ENCODE peak calls at places on chromosome 19, in six cellular contexts. A is kidney, Y is A673, M is kidney epithelial cell, I is uterus, V is ovary. K is an unnamed sample. For H3K36me3, the result is how much of the 10 kb centered on the place peaks cover.

GRCh38 chr19:17114414-17114831 is 38.8 kb downstream of the MYO9B start:
- DNase-seq in M (no peak), V (no peak), I (no peak), A (no peak), Y (peak), K (no peak)

GRCh38 chr19:51689751-51690358 is 3.3 kb upstream of the SPACA6 start:
- DNase-seq in Y (peak), I (peak), M (no peak), V (peak), A (peak), K (no peak)

GRCh38 chr19:703651-704446 is 4.9 kb upstream of the PALM start:
- DNase-seq in Y (peak), A (peak), I (peak), V (peak), M (no peak), K (peak)

GRCh38 chr19:6471076-6471475 is 7.0 kb downstream of the CRB3 start:
- DNase-seq in M (no peak), I (no peak), Y (no peak), A (no peak), V (no peak), K (no peak)

GRCh38 chr19:46495789-46496099 is at the start of gene PNMA8B:
- DNase-seq in V (peak), A (peak), Y (peak), I (no peak), M (no peak), K (no peak)

GRCh38 chr19:16385821-16386220 is 61.2 kb downstream of the KLF2 start:
- DNase-seq in V (no peak), Y (no peak), A (peak), I (no peak), M (no peak), K (no peak)

GRCh38 chr19:41144403-41144802 is 30.2 kb downstream of the CYP2F1 start:
- DNase-seq in I (peak), V (peak), A (no peak), Y (peak), M (peak), K (no peak)

GRCh38 chr19:16373989-16374388 is 49.4 kb downstream of the KLF2 start:
- DNase-seq in I (no peak), A (peak), M (no peak), V (no peak), Y (no peak), K (no peak)

GRCh38 chr19:33284146-33284643 is 18.1 kb downstream of the CEBPA start:
- DNase-seq in Y (no peak), A (peak), I (no peak), M (no peak), V (no peak), K (no peak)

GRCh38 chr19:4671182-4671851 is 1.2 kb upstream of the MYDGF start:
- DNase-seq in M (peak), A (no peak), Y (no peak), V (no peak), I (no peak), K (no peak)

GRCh38 chr19:34120846-34121639 is 51.3 kb upstream of the LSM14A start:
- DNase-seq in V (no peak), M (no peak), Y (peak), A (no peak), I (no peak), K (no peak)

GRCh38 chr19:55646889-55647731 is 902 bp upstream of the CCDC106 start:
- DNase-seq in I (no peak), Y (no peak), V (no peak), M (no peak), A (peak), K (no peak)

GRCh38 chr19:39951686-39952085 is 17.3 kb upstream of the FCGBP start:
- DNase-seq in I (no peak), A (no peak), Y (no peak), V (no peak), M (no peak), K (no peak)

GRCh38 chr19:990746-991145 is 6.6 kb downstream of the WDR18 start:
- DNase-seq in I (no peak), V (peak), M (no peak), Y (no peak), A (no peak), K (no peak)

GRCh38 chr19:6270822-6271221 is 9.0 kb downstream of the MLLT1 start:
- DNase-seq in A (no peak), Y (no peak), M (no peak), I (no peak), V (peak), K (no peak)

GRCh38 chr19:28296506-28296905 is 916.4 kb downstream of the UQCRFS1 start:
- DNase-seq in A (no peak), Y (peak), V (no peak), M (no peak), I (no peak), K (no peak)

GRCh38 chr19:32337176-32337808 is 8.1 kb upstream of the ZNF507 start:
- DNase-seq in A (no peak), M (no peak), V (no peak), Y (no peak), I (no peak), K (no peak)

GRCh38 chr19:51514866-51515481 is 13.4 kb upstream of the SIGLEC12 start:
- DNase-seq in I (no peak), V (no peak), A (no peak), Y (peak), M (no peak), K (no peak)

GRCh38 chr19:1690570-1691307 is 38.3 kb upstream of the TCF3 start:
- DNase-seq in I (no peak), A (no peak), V (no peak), M (no peak), Y (peak), K (peak)

GRCh38 chr19:28242317-28242927 is 970.5 kb downstream of the UQCRFS1 start:
- DNase-seq in M (no peak), Y (peak), I (no peak), A (no peak), V (no peak), K (no peak)

GRCh38 chr19:35940839-35941238 is 4.7 kb downstream of the LRFN3 start:
- DNase-seq in M (no peak), Y (no peak), V (no peak), I (no peak), A (no peak), K (no peak)
- TF ChIP-seq CTCF in M (no peak), Y (no peak), V (no peak), I (no peak), A (no peak), K (no peak)

DNA sequence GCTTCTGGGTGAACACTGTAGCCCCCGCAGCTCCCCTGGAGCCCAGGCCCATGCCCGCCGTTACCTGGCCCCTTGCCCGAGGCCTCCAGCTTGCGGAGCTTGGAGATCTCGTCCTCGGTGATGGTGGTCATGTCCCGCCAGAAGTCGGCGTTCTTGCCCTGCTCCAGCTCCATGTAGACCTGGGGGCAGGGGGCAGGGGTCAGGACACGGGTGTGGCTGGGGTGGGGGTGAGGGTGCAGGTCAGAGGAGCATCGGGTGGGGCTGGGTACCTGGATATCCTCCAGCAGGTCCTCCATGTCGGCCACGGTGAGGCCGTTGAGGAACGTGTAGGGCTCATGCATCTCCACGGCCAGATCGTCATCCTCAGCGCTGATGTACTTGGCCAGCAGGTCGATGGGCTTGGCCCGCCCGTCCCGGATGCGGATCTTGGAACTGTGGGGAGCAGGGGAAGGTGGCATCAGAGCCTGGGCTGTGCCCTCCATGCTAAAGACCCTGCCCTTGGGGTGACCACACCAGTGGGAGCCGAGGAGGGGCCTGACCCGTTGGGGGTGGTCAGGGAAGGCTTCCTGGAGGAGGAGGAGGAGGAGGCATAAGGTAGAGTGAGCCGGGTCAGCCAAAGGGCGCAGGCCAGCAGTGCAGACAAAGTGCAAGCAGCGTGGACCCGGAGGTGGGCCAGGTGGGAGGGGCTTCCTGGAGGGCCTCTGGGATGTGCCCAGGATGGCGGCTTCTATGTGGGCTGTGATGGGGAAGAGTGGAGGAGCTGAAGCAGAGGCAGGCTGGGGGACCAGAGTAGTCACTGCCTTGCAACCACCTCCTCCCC is 7.6 kb downstream of the CACTIN start:
- DNase-seq in V (no peak), A (peak), Y (no peak), M (no peak), I (peak), K (no peak)
- H3K36me3 ChIP-seq in V (under half), A (under half), Y (under half), M (under half), I (under half), K (under half)

GRCh38 chr19:18940791-18941627 is at the start of gene HOMER3:
- DNase-seq in A (peak), V (peak), I (peak), Y (peak), M (no peak), K (peak)
- TF ChIP-seq CTCF in A (no peak), V (no peak), I (no peak), Y (no peak), M (peak), K (peak)

GRCh38 chr19:49788857-49789256 is 22.1 kb downstream of the AP2A1 start:
- DNase-seq in V (no peak), Y (no peak), M (no peak), A (peak), I (no peak), K (no peak)

GRCh38 chr19:49790866-49791265 is 22.2 kb downstream of the FUZ start:
- DNase-seq in V (peak), Y (no peak), I (peak), M (no peak), A (peak), K (no peak)

GRCh38 chr19:49782515-49782914 is 15.7 kb downstream of the AP2A1 start:
- DNase-seq in Y (no peak), V (no peak), M (no peak), I (no peak), A (no peak), K (no peak)

GRCh38 chr19:49787746-49788145 is 20.9 kb downstream of the AP2A1 start:
- DNase-seq in I (no peak), M (no peak), Y (no peak), V (no peak), A (no peak), K (no peak)

DNA sequence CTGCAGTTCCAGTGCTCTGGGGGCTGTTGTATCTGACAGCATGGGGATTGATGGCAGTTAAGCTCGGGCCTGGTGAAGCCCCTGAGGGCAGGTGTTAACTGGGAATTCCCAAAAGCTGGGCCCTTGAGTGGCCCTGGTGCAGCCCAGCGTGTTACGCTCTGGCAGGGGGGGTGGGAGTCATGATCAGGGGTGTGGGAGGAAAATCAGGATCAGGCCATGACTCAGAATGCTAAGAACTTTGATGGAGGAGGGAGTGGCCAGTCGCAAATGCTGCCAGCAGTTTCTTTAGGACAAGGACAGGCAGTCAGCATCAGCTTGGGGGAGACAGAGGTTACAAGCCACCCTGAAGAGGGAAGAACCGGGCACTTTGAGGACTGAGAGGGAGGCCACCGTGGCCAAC is 19.6 kb downstream of the AP2A1 start:
- DNase-seq in I (peak), A (peak), Y (no peak), M (peak), V (no peak), K (no peak)
- H3K36me3 ChIP-seq in I (under half), A (under half), Y (under half), M (under half), V (under half), K (under half)

DNA sequence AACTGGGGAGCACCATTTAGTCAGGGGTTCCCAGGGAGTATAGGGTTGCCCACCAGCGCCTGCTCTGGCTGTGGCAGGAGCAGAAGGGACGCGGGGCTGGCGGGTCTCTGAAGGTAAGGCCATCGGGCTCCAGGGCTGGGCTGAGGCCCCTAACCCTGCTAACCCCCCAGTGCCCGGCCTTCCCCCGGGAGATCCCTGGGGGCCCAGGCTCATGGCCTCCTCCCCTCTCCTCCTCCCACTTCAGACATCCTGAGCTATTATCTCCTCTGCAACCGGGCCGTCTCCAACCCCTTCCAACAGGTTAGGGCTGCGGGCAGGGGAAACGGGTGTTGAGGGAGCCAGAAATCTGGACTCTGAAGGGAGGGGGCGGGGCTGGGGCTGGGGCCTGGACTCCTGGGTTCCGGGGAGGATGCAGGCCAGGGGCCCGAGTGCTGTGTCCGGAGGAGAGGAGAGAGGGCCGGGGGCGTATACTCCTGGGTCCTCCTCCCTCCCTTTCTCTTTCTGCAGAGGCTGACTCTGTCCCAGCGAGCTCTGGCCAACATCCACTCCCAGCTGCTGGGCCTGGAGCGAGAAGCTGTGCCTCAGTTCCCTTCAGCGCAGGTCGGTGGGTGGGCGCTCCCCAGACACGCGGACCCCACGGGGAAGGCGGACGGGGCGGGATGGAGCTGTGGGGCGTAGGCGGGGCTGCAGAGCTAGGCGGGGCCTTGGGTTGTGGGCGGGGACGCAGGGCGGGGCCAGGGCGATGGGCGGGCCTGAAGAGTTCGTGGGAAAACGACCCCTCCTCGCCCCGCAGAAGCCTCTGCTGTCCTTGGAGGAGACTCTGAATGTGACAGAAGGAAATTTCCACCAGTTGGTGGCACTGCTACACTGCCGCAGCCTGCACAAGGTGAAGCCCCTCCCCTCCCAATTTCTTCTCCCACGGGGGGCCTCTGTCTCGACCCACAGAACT is 15.3 kb downstream of the TTYH1 start:
- DNase-seq in I (no peak), M (no peak), A (peak), V (peak), Y (peak), K (no peak)
- TF ChIP-seq CTCF in I (no peak), M (peak), A (peak), V (no peak), Y (peak), K (no peak)

GRCh38 chr19:13022111-13022858 is 27.0 kb downstream of the NFIX start:
- DNase-seq in V (peak), A (no peak), I (peak), M (no peak), Y (no peak), K (peak)

GRCh38 chr19:13024958-13025653 is 29.8 kb downstream of the NFIX start:
- DNase-seq in V (peak), A (no peak), M (no peak), Y (no peak), I (no peak), K (no peak)

GRCh38 chr19:13024126-13024957 is 29.1 kb downstream of the NFIX start:
- DNase-seq in I (no peak), Y (no peak), M (no peak), V (no peak), A (no peak), K (no peak)

GRCh38 chr19:13023666-13024065 is 28.4 kb downstream of the NFIX start:
- DNase-seq in Y (no peak), A (no peak), V (no peak), M (no peak), I (no peak), K (no peak)

DNA sequence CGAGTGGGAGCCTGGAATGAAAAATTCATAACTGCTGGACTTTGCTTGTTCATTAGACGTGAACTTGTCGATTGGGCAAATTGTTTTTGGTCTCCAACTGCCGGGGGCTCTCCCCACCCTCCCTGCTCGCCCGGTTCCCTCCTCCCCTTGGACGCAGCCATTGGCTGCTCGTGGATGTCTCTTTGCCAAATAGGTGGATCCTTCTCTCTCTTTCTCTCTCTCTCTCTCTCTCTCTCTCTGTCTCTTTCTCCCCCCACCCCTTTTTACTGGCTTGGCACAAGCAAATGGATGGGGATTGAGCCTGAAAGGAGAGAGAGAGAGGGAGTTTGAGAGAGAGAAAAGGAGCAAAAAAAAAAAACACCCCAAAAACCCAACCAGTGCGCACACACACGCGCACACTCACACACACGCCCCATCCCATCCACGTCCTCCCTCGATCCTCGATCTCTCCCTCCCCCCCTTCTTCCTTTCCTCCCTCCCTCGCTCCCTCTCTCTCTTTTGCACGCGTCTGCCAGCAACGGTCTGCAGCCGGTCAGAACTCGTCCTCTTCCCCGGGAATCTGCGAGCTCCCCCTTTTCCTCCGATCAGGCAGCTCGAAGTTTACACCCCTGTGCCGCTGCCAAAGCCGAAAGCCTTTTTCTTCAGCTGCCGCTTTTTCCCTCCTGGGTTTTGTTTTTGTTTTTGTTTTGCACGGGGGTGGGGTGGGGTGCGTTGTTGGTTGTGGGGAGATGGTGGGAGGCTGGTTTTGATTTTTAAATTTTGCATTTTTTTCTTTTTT is 27.8 kb downstream of the NFIX start:
- DNase-seq in Y (peak), M (no peak), A (peak), I (peak), V (peak), K (peak)
- H3K36me3 ChIP-seq in Y (under half), M (under half), A (under half), I (under half), V (under half), K (under half)

GRCh38 chr19:47544075-47544474 is 28.9 kb downstream of the ZNF541 start:
- DNase-seq in M (no peak), Y (no peak), V (no peak), A (no peak), I (no peak), K (no peak)
- TF ChIP-seq CTCF in M (no peak), Y (no peak), V (no peak), A (no peak), I (no peak), K (no peak)

GRCh38 chr19:21143846-21144245 is 2.0 kb downstream of the ZNF431 start:
- DNase-seq in I (no peak), M (no peak), V (no peak), A (no peak), Y (no peak), K (no peak)
- H3K36me3 ChIP-seq in I (under half), M (under half), V (under half), A (under half), Y (half or more), K (under half)

GRCh38 chr19:29876414-29876813 is 64.6 kb downstream of the CCNE1 start:
- DNase-seq in A (no peak), M (no peak), V (no peak), I (no peak), Y (no peak), K (no peak)

GRCh38 chr19:29872224-29872731 is 60.5 kb downstream of the CCNE1 start:
- DNase-seq in I (no peak), Y (peak), M (no peak), V (no peak), A (no peak), K (no peak)

GRCh38 chr19:29875931-29876330 is 64.1 kb downstream of the CCNE1 start:
- DNase-seq in V (no peak), Y (no peak), A (no peak), M (no peak), I (no peak), K (no peak)

GRCh38 chr19:29873024-29873800 is 61.4 kb downstream of the CCNE1 start:
- DNase-seq in I (peak), V (peak), M (no peak), A (peak), Y (peak), K (peak)

GRCh38 chr19:29873801-29874575 is 62.2 kb downstream of the CCNE1 start:
- DNase-seq in V (no peak), M (no peak), Y (no peak), I (no peak), A (no peak), K (no peak)
- TF ChIP-seq CTCF in V (no peak), M (no peak), Y (peak), I (no peak), A (no peak), K (no peak)

K was measured in GM06990.